ENCODE peak calls at places on chromosomes 3 and 15, in seven cellular contexts. U, F, Z, P, A, M and W are unnamed samples.

GRCh38 chr15:59017459-59017858 is 30.0 kb downstream of the RNF111 start:
- DNase-seq in A (no peak), P (no peak), M (no peak), F (no peak), U (no peak), Z (no peak), W (no peak)

GRCh38 chr3:13712682-13713180 is 163.8 kb downstream of the FBLN2 start:
- DNase-seq in A (no peak), M (no peak), P (peak), Z (no peak), F (no peak), U (no peak), W (no peak)

GRCh38 chr3:159830523-159831151 is 158.0 kb upstream of the IL12A start:
- DNase-seq in Z (peak), F (no peak), A (no peak), P (no peak), M (no peak), U (no peak), W (no peak)

GRCh38 chr15:68479870-68480269 is 47.9 kb upstream of the ITGA11 start:
- DNase-seq in F (no peak), Z (no peak), P (no peak), M (no peak), U (no peak), A (no peak), W (no peak)

GRCh38 chr3:67605377-67605776 is 49.0 kb downstream of the SUCLG2 start:
- DNase-seq in A (no peak), P (no peak), Z (peak), F (no peak), U (peak), M (peak), W (no peak)

GRCh38 chr3:142028174-142028833 is 121.0 kb downstream of the TFDP2 start:
- DNase-seq in U (peak), M (peak), A (peak), P (no peak), Z (peak), F (peak), W (peak)

GRCh38 chr3:140170612-140171011 is 235.6 kb downstream of the CLSTN2 start:
- DNase-seq in U (no peak), M (no peak), A (no peak), F (peak), Z (no peak), P (no peak), W (no peak)

GRCh38 chr3:133937756-133938601 is 42.3 kb upstream of the RAB6B start:
- DNase-seq in A (no peak), Z (peak), U (peak), P (peak), F (no peak), M (no peak), W (no peak)

GRCh38 chr3:53715815-53716483 is 130.3 kb downstream of the CHDH start:
- DNase-seq in P (no peak), F (no peak), M (no peak), Z (peak), U (no peak), A (no peak), W (no peak)

GRCh38 chr3:87766736-87767135 is 292.1 kb downstream of the CGGBP1 start:
- DNase-seq in U (no peak), Z (no peak), P (no peak), A (no peak), F (no peak), M (peak), W (no peak)

DNA sequence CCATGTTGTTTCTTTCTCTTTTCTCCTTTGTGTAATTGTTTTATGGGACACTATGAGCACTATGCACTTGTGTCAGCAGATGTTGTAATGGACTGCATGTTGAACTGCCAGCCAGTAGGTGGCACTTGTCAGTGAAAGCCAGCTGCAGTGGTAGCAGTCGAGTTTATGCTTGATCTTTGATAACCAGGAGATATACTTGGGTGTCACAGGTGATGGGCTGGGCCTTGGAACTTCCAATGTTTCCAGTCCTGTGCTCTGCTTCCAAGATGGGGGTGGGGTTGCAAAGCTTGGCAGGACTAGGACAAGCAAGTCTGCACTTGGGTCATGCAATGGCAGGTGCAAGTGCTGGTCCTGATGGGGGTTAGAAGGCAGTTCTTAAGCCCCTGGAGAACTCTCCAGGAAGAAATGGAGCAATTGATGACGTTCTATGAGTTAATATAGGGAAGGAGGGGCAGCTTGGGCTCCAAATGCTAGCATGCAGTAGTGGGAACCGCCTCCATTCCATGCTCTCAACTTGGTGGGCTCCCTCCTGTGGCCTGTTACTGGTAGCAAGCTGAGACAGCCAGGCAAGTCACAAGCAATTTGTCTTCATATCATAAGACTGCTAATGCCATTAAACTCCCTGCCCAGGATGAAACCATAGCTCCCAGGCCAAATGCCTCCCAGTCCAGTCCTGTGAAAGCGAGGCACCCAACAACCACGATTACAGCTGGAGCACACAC is 287.3 kb downstream of the CGGBP1 start:
- DNase-seq in P (peak), Z (peak), A (peak), U (no peak), F (peak), M (peak), W (no peak)
- TF ChIP-seq CTCF in P (peak), Z (peak), A (peak), U (peak), F (peak), M (peak), W (peak)

DNA sequence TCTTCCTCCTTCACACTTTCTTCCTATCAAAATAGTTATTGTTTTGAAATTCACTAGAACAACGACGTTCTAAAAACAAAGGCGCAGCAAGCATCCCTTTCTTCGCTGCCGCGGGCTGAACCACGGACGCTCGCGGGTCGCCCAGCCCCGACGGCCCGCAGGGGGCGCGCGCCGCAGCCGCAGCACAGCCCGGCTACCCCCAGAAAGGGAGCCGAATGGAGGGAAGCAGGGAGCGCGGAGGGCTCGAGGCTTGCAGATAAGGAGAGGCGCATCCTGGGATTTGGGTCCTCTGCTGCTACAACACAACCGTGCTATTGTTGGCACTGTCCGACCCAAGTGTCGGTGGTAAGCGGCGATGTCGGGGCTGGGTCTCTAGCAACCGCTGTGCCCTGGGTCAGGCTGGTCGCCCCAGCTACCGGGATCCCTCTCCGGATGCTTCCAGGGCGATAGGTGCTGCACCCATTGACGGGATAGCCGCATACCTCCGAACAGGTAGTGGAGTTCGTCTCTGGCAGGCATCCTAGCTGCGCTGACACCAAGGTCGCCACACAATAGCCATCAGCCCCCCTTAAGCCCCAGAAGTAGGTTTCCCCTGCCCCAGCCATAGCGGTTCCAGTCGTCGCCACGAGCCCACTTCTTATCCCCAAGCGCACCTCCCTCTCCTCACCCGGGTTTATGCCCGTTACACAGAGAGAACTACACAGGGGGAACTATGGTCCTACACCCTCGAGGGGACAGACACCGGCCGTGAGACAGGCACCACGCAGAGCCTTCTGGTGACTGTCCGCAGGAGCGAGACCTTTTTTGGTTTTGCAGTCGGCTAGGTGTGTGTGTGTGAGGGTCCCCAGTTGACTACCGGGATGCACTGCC is 6.0 kb downstream of the ONECUT1 start:
- DNase-seq in Z (peak), M (no peak), U (no peak), P (no peak), A (peak), F (peak), W (peak)
- TF ChIP-seq CTCF in Z (peak), M (peak), U (no peak), P (peak), A (peak), F (peak), W (peak)

DNA sequence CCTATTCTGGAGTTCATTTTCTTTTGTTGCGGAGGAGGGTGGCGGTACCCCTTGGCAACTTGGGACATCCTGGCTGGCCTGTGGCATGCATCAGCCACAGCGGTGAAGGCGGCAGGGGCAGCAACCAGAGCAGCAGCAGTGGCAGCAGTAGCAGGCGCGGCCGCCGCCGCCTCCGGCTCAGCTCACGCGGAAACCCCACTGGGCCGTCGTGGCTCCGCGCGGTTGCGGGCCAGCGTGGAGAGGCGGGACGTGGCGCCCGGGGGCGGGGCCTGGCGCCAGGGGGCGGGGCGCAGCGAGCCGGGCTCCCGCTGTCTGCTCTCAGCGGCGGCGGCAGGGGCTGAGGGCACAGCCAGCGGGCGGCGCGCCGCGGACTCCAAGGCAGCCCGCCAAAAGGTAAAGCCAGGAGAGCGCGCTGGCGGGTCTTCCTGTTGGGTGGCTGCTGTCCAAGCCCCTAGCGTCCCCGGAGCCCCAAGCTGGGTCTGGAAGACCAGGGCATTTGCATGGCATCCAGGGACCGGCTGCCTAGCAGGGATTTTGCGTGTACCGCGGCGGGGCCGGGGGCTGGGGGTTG is 334.4 kb upstream of the THRB start:
- DNase-seq in Z (no peak), U (no peak), P (no peak), A (peak), M (no peak), F (no peak), W (peak)
- TF ChIP-seq CTCF in Z (no peak), U (no peak), P (no peak), A (no peak), M (no peak), F (no peak), W (no peak)

DNA sequence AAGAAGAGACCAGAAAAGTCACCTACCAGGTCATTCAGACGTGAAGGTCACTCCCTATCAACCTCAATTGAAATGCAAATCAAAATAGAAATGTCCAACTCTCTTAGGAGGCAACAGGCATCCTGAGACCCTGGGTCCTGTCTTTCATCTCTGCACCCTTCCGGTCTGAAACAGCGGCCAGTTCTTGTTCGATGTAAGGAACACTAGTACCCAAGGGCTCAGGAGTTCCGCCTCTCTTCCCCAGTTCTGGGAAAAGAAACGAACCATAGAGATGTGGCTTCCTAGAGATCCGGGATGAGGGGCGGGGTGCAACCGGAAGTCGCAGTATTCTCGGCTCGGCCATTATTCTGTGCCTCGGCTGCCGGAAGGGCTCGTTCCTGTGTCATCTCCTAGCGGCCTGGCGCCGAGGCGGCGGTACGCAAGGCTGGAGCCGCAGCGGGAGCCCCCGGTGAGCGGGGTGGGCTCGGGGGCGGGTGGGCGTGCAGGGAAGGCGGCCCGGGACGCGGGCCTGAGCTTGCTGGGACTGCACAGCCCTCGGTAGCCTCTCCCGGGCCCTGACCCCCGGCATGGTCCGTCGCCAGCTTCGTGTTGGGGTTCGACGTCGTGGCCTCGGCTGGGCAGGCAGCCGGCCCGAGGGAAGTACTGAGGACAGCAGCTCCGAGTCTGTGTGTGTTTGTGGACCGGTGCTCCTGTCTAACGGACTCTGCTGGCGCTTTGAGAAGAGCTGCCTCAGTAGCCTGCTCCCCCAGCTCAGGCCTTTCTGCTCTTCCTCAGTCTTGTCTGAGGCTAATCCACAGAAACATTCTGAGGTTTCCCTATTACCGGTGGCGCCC is at the start of gene ZNF197:
- DNase-seq in M (peak), U (peak), A (peak), P (peak), Z (peak), F (peak), W (peak)
- TF ChIP-seq CTCF in M (no peak), U (no peak), A (no peak), P (no peak), Z (no peak), F (no peak), W (peak)